ENCODE peak calls at places on chromosomes 2 and 18, in four cellular contexts. One of them, this sample, is unnamed. For H3K4me1, the result is how much of the 10 kb centered on the place peaks cover.

GRCh38 chr2:158667969-158668368 is 127.1 kb upstream of the DAPL1 start:
- DNase-seq in PC-9: no peak
- DNase-seq in GM23248: peak
- DNase-seq in neuronal stem cell: no peak
- DNase-seq in this sample: peak

GRCh38 chr2:120258140-120258539 is 5.5 kb downstream of the RALB start:
- DNase-seq in GM23248: no peak
- DNase-seq in neuronal stem cell: no peak
- DNase-seq in PC-9: no peak
- DNase-seq in this sample: no peak

GRCh38 chr18:48454146-48454796 is 45.1 kb upstream of the ZBTB7C start:
- DNase-seq in PC-9: no peak
- DNase-seq in GM23248: no peak
- DNase-seq in neuronal stem cell: no peak
- DNase-seq in this sample: no peak

GRCh38 chr18:73646196-73646595 is 501.4 kb downstream of the FBXO15 start:
- DNase-seq in neuronal stem cell: no peak
- DNase-seq in GM23248: no peak
- DNase-seq in PC-9: no peak
- DNase-seq in this sample: no peak

GRCh38 chr2:48551548-48551947 is 21.6 kb downstream of the STON1 start:
- DNase-seq in neuronal stem cell: no peak
- DNase-seq in GM23248: peak
- DNase-seq in PC-9: no peak
- DNase-seq in this sample: no peak

GRCh38 chr18:42271656-42272355 is 316.8 kb downstream of the PIK3C3 start:
- DNase-seq in GM23248: no peak
- DNase-seq in neuronal stem cell: no peak
- DNase-seq in PC-9: no peak
- DNase-seq in this sample: no peak

GRCh38 chr2:120978359-120979050 is 242.8 kb downstream of the GLI2 start:
- DNase-seq in neuronal stem cell: no peak
- DNase-seq in PC-9: peak
- DNase-seq in GM23248: no peak
- DNase-seq in this sample: no peak

GRCh38 chr2:31197166-31197565 is 20.1 kb downstream of the CAPN14 start:
- DNase-seq in GM23248: no peak
- DNase-seq in PC-9: no peak
- DNase-seq in neuronal stem cell: no peak
- DNase-seq in this sample: no peak

GRCh38 chr2:10380048-10380926 is 67.8 kb downstream of the ODC1 start:
- DNase-seq in PC-9: no peak
- DNase-seq in GM23248: peak
- DNase-seq in neuronal stem cell: no peak
- DNase-seq in this sample: no peak

GRCh38 chr2:75356857-75357256 is 157.5 kb upstream of the TACR1 start:
- DNase-seq in neuronal stem cell: no peak
- DNase-seq in PC-9: no peak
- DNase-seq in GM23248: no peak
- DNase-seq in this sample: no peak

GRCh38 chr2:11583840-11584529 is 50.1 kb downstream of the GREB1 start:
- DNase-seq in PC-9: peak
- DNase-seq in neuronal stem cell: peak
- DNase-seq in GM23248: peak
- DNase-seq in this sample: peak

GRCh38 chr2:240426797-240427721 is 8.4 kb upstream of the GPC1 start:
- DNase-seq in PC-9: peak
- DNase-seq in GM23248: peak
- DNase-seq in neuronal stem cell: no peak
- DNase-seq in this sample: peak

GRCh38 chr18:3014501-3015202 is 1.7 kb upstream of the LPIN2 start:
- DNase-seq in GM23248: peak
- DNase-seq in PC-9: peak
- DNase-seq in neuronal stem cell: no peak
- DNase-seq in this sample: no peak

GRCh38 chr2:205357732-205358131 is 324.6 kb upstream of the NRP2 start:
- DNase-seq in PC-9: no peak
- DNase-seq in GM23248: no peak
- DNase-seq in neuronal stem cell: no peak
- DNase-seq in this sample: no peak

GRCh38 chr2:17518212-17519154 is at the start of gene RAD51AP2:
- DNase-seq in PC-9: peak
- DNase-seq in neuronal stem cell: peak
- DNase-seq in GM23248: peak
- DNase-seq in this sample: peak

GRCh38 chr2:69453475-69454129 is 16.4 kb upstream of the NFU1 start:
- DNase-seq in GM23248: no peak
- DNase-seq in PC-9: no peak
- DNase-seq in neuronal stem cell: no peak
- DNase-seq in this sample: no peak

GRCh38 chr18:62729487-62730386 is 14.4 kb downstream of the PHLPP1 start:
- DNase-seq in GM23248: no peak
- DNase-seq in PC-9: no peak
- DNase-seq in neuronal stem cell: no peak
- DNase-seq in this sample: no peak

GRCh38 chr2:47907097-47907781 is 941 bp upstream of the FBXO11 start:
- DNase-seq in GM23248: peak
- DNase-seq in PC-9: peak
- DNase-seq in neuronal stem cell: no peak
- DNase-seq in this sample: no peak

GRCh38 chr18:36217348-36217747 is 30.1 kb downstream of the MOCOS start:
- DNase-seq in GM23248: no peak
- DNase-seq in PC-9: no peak
- DNase-seq in neuronal stem cell: no peak
- DNase-seq in this sample: no peak

GRCh38 chr2:54642684-54643430 is 80.6 kb upstream of the EML6 start:
- DNase-seq in GM23248: no peak
- DNase-seq in PC-9: no peak
- DNase-seq in neuronal stem cell: no peak
- DNase-seq in this sample: no peak

GRCh38 chr2:65710779-65711295 is 278.4 kb upstream of the SPRED2 start:
- DNase-seq in neuronal stem cell: no peak
- DNase-seq in PC-9: no peak
- DNase-seq in GM23248: peak
- DNase-seq in this sample: peak

GRCh38 chr2:70668432-70668831 is 99.6 kb downstream of the ADD2 start:
- DNase-seq in PC-9: no peak
- DNase-seq in neuronal stem cell: no peak
- DNase-seq in GM23248: no peak
- DNase-seq in this sample: no peak

GRCh38 chr2:178912416-178913056 is 105.3 kb upstream of the TTN start:
- DNase-seq in neuronal stem cell: no peak
- DNase-seq in PC-9: no peak
- DNase-seq in GM23248: peak
- DNase-seq in this sample: peak

GRCh38 chr2:15986068-15986560 is 45.8 kb downstream of the MYCN start:
- DNase-seq in GM23248: no peak
- DNase-seq in PC-9: no peak
- DNase-seq in neuronal stem cell: no peak
- DNase-seq in this sample: no peak

GRCh38 chr2:178008636-178009289 is 63.8 kb downstream of the PDE11A start:
- DNase-seq in neuronal stem cell: no peak
- DNase-seq in GM23248: peak
- DNase-seq in PC-9: peak
- DNase-seq in this sample: peak

GRCh38 chr18:45169610-45170009 is 445.7 kb upstream of the SLC14A2 start:
- DNase-seq in neuronal stem cell: no peak
- DNase-seq in GM23248: peak
- DNase-seq in PC-9: no peak
- DNase-seq in this sample: peak

GRCh38 chr18:79489900-79490592 is 94.3 kb downstream of the NFATC1 start:
- DNase-seq in PC-9: no peak
- DNase-seq in GM23248: no peak
- DNase-seq in neuronal stem cell: no peak
- DNase-seq in this sample: no peak

GRCh38 chr2:36625304-36625703 is 27.3 kb upstream of the FEZ2 start:
- DNase-seq in neuronal stem cell: no peak
- DNase-seq in GM23248: no peak
- DNase-seq in PC-9: no peak
- DNase-seq in this sample: no peak

GRCh38 chr2:36616947-36617346 is 19.0 kb upstream of the FEZ2 start:
- DNase-seq in GM23248: no peak
- DNase-seq in PC-9: no peak
- DNase-seq in neuronal stem cell: no peak
- DNase-seq in this sample: no peak

GRCh38 chr2:36618381-36618780 is 20.4 kb upstream of the FEZ2 start:
- DNase-seq in PC-9: peak
- DNase-seq in neuronal stem cell: peak
- DNase-seq in GM23248: peak
- DNase-seq in this sample: peak

GRCh38 chr2:36615214-36615613 is 17.2 kb upstream of the FEZ2 start:
- DNase-seq in GM23248: peak
- DNase-seq in PC-9: no peak
- DNase-seq in neuronal stem cell: no peak
- DNase-seq in this sample: peak

DNA sequence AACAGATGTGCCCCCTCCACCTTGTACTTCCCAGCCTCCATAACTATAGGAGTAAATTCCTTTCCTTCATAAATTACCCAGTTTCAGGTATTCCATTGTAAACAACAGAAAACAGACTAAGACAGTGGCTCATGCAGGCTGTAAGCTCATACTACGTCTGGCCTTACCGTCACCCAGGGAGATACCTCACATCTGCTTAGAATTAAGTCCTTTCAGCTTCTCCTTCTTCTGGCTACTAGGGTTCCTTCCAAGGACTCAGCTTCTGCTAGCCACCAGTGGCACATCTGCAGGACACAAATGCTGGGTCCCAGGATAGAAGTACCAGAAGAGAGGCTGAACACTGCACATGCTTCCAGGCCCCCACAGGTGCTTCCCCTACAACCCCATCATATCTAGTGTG is 22.4 kb upstream of the FEZ2 start:
- DNase-seq in neuronal stem cell: no peak
- DNase-seq in GM23248: no peak
- DNase-seq in PC-9: no peak
- DNase-seq in this sample: no peak
- H2AFZ ChIP-seq in neuronal stem cell: no peak
- H2AFZ ChIP-seq in GM23248: no peak
- H2AFZ ChIP-seq in PC-9: no peak
- H2AFZ ChIP-seq in this sample: no peak

GRCh38 chr2:231123362-231123898 is 1.4 kb downstream of the HTR2B start:
- DNase-seq in PC-9: no peak
- DNase-seq in neuronal stem cell: no peak
- DNase-seq in GM23248: no peak
- DNase-seq in this sample: peak
- H3K4me3 ChIP-seq in PC-9: no peak
- H3K4me3 ChIP-seq in neuronal stem cell: no peak
- H3K4me3 ChIP-seq in GM23248: no peak
- H3K4me3 ChIP-seq in this sample: peak

GRCh38 chr2:119253114-119253702 is 29.6 kb downstream of the STEAP3 start:
- DNase-seq in GM23248: peak
- DNase-seq in PC-9: no peak
- DNase-seq in neuronal stem cell: no peak
- DNase-seq in this sample: peak
- H3K4me1 ChIP-seq in GM23248: half or more
- H3K4me1 ChIP-seq in PC-9: half or more
- H3K4me1 ChIP-seq in neuronal stem cell: under half
- H3K4me1 ChIP-seq in this sample: under half

GRCh38 chr2:96873651-96874096 is 3.8 kb upstream of the SEMA4C start:
- DNase-seq in PC-9: no peak
- DNase-seq in neuronal stem cell: no peak
- DNase-seq in GM23248: no peak
- DNase-seq in this sample: no peak
- H2AFZ ChIP-seq in PC-9: no peak
- H2AFZ ChIP-seq in neuronal stem cell: no peak
- H2AFZ ChIP-seq in GM23248: no peak
- H2AFZ ChIP-seq in this sample: no peak

This sample was measured in fibroblast of lung.